ENCODE peak calls at places on chromosomes 5 and 9, in four cellular contexts. H, I, N and C are unnamed samples.
A peak's percentile ranks its signal among the peaks of the same experiment; 100 is the strongest.

GRCh38 chr9:112858625-112859147 is 32.0 kb downstream of the SLC46A2 start:
- DNase-seq in H (no peak), I (no peak), N (no peak), C (no peak)

GRCh38 chr5:154412925-154413324 is 32.9 kb upstream of the SAP30L start:
- DNase-seq in H (no peak), I (no peak), N (no peak), C (no peak)

GRCh38 chr5:57258943-57259342 is 85.1 kb downstream of the GPBP1 start:
- DNase-seq in H (no peak), I (no peak), N (no peak), C (no peak)

GRCh38 chr5:86666981-86667380 is 49.2 kb downstream of the COX7C start:
- DNase-seq in H (no peak), I (no peak), N (no peak), C (no peak)

GRCh38 chr5:142792865-142793232 is 22.7 kb downstream of the ARHGAP26 start:
- DNase-seq in H (no peak), I (no peak), N (no peak), C (no peak)

GRCh38 chr5:95689680-95690079 is 6.9 kb upstream of the SPATA9 start:
- DNase-seq in H (no peak), I (no peak), N (no peak), C (no peak)

GRCh38 chr5:41842777-41843176 is 27.4 kb downstream of the OXCT1 start:
- DNase-seq in H (no peak), I (no peak), N (no peak), C (no peak)

GRCh38 chr9:34994429-34995287 is 5.1 kb downstream of the DNAJB5 start:
- DNase-seq in H (peak; percentile 29), I (peak; percentile 43), N (peak; percentile 38), C (peak; percentile 80)

GRCh38 chr5:111127453-111128195 is 35.5 kb downstream of the WDR36 start:
- DNase-seq in H (no peak), I (no peak), N (no peak), C (no peak)

GRCh38 chr5:1480217-1480616 is 35.0 kb upstream of the SLC6A3 start:
- DNase-seq in H (no peak), I (peak; percentile 27), N (no peak), C (no peak)

GRCh38 chr9:4393806-4394523 is 94.1 kb upstream of the GLIS3 start:
- DNase-seq in H (no peak), I (no peak), N (no peak), C (no peak)

GRCh38 chr5:18314192-18314778 is 680.0 kb downstream of the TAF11L14 start:
- DNase-seq in H (peak; percentile 6), I (peak; percentile 29), N (no peak), C (peak; percentile 31)

GRCh38 chr5:65774346-65774745 is 52.3 kb downstream of the NLN start:
- DNase-seq in H (no peak), I (no peak), N (no peak), C (no peak)

GRCh38 chr5:127987354-127988148 is 96.0 kb upstream of the SLC12A2 start:
- DNase-seq in H (no peak), I (no peak), N (no peak), C (no peak)

GRCh38 chr5:150778517-150779396 is at the start of gene SMIM3:
- DNase-seq in H (no peak), I (peak; percentile 79), N (peak; percentile 47), C (peak; percentile 86)

GRCh38 chr5:129322968-129323367 is 137.1 kb upstream of the ADAMTS19 start:
- DNase-seq in H (no peak), I (no peak), N (no peak), C (no peak)

GRCh38 chr5:137610598-137610997 is 111.5 kb upstream of the SPOCK1 start:
- DNase-seq in H (no peak), I (no peak), N (no peak), C (no peak)

GRCh38 chr5:22258139-22258538 is 595.0 kb downstream of the CDH12 start:
- DNase-seq in H (no peak), I (no peak), N (no peak), C (no peak)

GRCh38 chr5:92242170-92242569 is 859.1 kb upstream of the ARRDC3 start:
- DNase-seq in H (no peak), I (no peak), N (no peak), C (no peak)

GRCh38 chr9:82883436-82883835 is 179.5 kb downstream of the RASEF start:
- DNase-seq in H (no peak), I (no peak), N (no peak), C (no peak)

GRCh38 chr5:113345261-113345940 is 89.4 kb downstream of the TSSK1B start:
- DNase-seq in H (no peak), I (no peak), N (no peak), C (no peak)

GRCh38 chr5:113343343-113343742 is 91.4 kb downstream of the TSSK1B start:
- DNase-seq in H (no peak), I (no peak), N (no peak), C (peak; percentile 36)

GRCh38 chr5:113347572-113347971 is 87.2 kb downstream of the TSSK1B start:
- DNase-seq in H (no peak), I (no peak), N (no peak), C (no peak)
- H3K27me3 ChIP-seq in H (no peaks in the 10 kb centered on the region), I (no peaks in the 10 kb centered on the region), N (no peaks in the 10 kb centered on the region), C (no peaks in the 10 kb centered on the region)

GRCh38 chr5:88743231-88743879 is 139.6 kb downstream of the MEF2C start:
- DNase-seq in H (peak; percentile 28), I (peak; percentile 17), N (no peak), C (no peak)
- TF ChIP-seq ELF1 in H (no peak), I (no peak), N (no peak), C (no peak)

DNA sequence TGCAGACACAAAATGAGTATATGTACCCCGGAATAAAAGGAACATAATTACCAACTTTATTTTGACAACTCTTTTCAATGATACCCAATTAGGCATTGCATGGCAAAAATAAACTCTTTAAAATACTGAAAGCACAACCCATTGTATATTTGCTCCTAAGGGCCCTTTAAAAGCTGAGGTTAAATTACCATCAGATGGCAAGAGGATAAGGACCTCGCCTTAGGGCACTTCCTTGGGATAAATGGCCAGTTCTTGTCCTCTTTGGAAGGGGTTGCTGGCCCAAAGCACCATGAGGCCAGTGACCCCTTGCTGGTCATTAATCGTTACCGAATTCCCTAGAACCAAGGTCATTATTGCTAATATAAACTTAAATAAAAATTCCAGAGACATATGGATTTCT is 46.0 kb downstream of the EBF1 start:
- DNase-seq in H (no peak), I (no peak), N (no peak), C (no peak)
- H3K27me3 ChIP-seq in H (peaks cover 70% of the 10 kb centered on the region), I (peaks cover 18% of the 10 kb centered on the region), N (no peaks in the 10 kb centered on the region), C (no peaks in the 10 kb centered on the region)

GRCh38 chr9:133540336-133541025 is 6.0 kb downstream of the ADAMTSL2 start:
- DNase-seq in H (no peak), I (peak; percentile 29), N (no peak), C (no peak)
- TF ChIP-seq ELF1 in H (no peak), I (no peak), N (no peak), C (no peak)

DNA sequence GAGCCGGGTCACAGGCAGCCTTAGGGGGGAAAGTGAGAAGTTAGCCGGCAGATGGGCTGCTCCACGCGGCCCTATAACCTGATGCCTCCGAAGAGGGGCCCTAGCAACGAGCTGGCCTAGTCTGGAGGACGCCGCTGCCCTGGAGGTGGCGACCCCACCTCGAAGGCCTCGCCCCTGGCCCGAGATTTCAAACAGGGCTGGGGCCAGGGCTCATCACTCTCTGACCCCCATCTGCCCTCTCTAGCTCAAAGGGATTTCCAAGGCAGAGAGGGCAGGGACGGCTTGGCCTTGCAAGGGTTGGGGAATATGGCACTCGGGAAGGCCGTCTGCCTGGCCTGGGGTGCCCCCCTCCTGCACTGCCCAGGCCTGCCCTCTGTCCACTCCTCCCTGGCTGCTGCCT is 25.4 kb upstream of the TIFAB start:
- DNase-seq in H (no peak), I (no peak), N (no peak), C (no peak)
- H3K27me3 ChIP-seq in H (peaks cover 4% of the 10 kb centered on the region), I (no peaks in the 10 kb centered on the region), N (no peaks in the 10 kb centered on the region), C (peaks cover 11% of the 10 kb centered on the region)

GRCh38 chr5:52898961-52899680 is 90.0 kb upstream of the ITGA2 start:
- DNase-seq in H (no peak), I (no peak), N (no peak), C (no peak)
- TF ChIP-seq ELF1 in H (no peak), I (no peak), N (no peak), C (no peak)

GRCh38 chr5:171310334-171310815 is 1.3 kb downstream of the TLX3 start:
- DNase-seq in H (no peak), I (no peak), N (no peak), C (no peak)
- H3K27me3 ChIP-seq in H (no peaks in the 10 kb centered on the region), I (peaks cover 34% of the 10 kb centered on the region), N (peaks cover 6% of the 10 kb centered on the region), C (no peaks in the 10 kb centered on the region)